ENCODE peak calls at places on chromosomes 5 and 9, in four cellular contexts. K is right lobe of liver, X is Right ventricle myocardium inferior, H is A549. V is an unnamed sample.

GRCh38 chr9:99019523-99020331 is 76.0 kb downstream of the COL15A1 start:
- ATAC-seq in X (peak), K (peak), H (peak), V (no peak)

GRCh38 chr5:135030123-135030517 is 3.9 kb downstream of the PITX1 start:
- ATAC-seq in H (no peak), X (no peak), K (no peak), V (no peak)

GRCh38 chr5:154753792-154754191 is 1.4 kb upstream of the LARP1 start:
- ATAC-seq in H (no peak), K (no peak), X (peak), V (no peak)

GRCh38 chr5:126488362-126489065 is 65.3 kb downstream of the GRAMD2B start:
- ATAC-seq in H (no peak), X (no peak), K (no peak), V (no peak)

GRCh38 chr5:72041643-72042042 is 65.6 kb upstream of the MAP1B start:
- ATAC-seq in H (no peak), K (no peak), X (peak), V (no peak)

GRCh38 chr5:26940981-26941380 is 97.4 kb downstream of the CDH9 start:
- ATAC-seq in X (no peak), H (no peak), K (no peak), V (no peak)

GRCh38 chr9:126985870-126986498 is 71.4 kb downstream of the RALGPS1 start:
- ATAC-seq in X (peak), H (peak), K (peak), V (peak)

GRCh38 chr9:84285381-84285780 is 55.2 kb downstream of the SLC28A3 start:
- ATAC-seq in H (no peak), K (no peak), X (no peak), V (no peak)

GRCh38 chr9:124040935-124041816 is 29.6 kb downstream of the LHX2 start:
- ATAC-seq in K (peak), X (peak), H (peak), V (peak)

GRCh38 chr5:150637245-150638052 is 3.0 kb upstream of the SYNPO start:
- ATAC-seq in H (peak), K (no peak), X (no peak), V (no peak)

V was measured in stimulated activated memory B cell treated with anti-CD40 and anti-IgM and Interleukin-4, amounts not matched to agents 10 μg/mL and 1 μg/mL and 100 μg/mL, for 72 hours.